ENCODE peak calls at places on chromosomes 4 and X, in five cellular contexts. One of them, this sample, is unnamed.

GRCh38 chrX:24341795-24342194 is 18.6 kb upstream of the SUPT20HL1 start:
- DNase-seq in prostate gland: no peak
- DNase-seq in A549: no peak
- DNase-seq in GM12892: no peak
- DNase-seq in suprapubic skin: no peak
- DNase-seq in this sample: no peak

GRCh38 chr4:71938776-71939175 is 93.0 kb upstream of the NPFFR2 start:
- DNase-seq in prostate gland: no peak
- DNase-seq in A549: no peak
- DNase-seq in GM12892: no peak
- DNase-seq in suprapubic skin: no peak
- DNase-seq in this sample: no peak

GRCh38 chr4:58286335-58286734 is 1176.2 kb upstream of the IGFBP7 start:
- DNase-seq in prostate gland: no peak
- DNase-seq in A549: no peak
- DNase-seq in GM12892: no peak
- DNase-seq in suprapubic skin: no peak
- DNase-seq in this sample: no peak

GRCh38 chrX:20118065-20118824 is 1.5 kb upstream of the MAP7D2 start:
- DNase-seq in prostate gland: no peak
- DNase-seq in A549: peak; percentile 11
- DNase-seq in GM12892: no peak
- DNase-seq in suprapubic skin: no peak
- DNase-seq in this sample: no peak

GRCh38 chr4:67933755-67934154 is 29.5 kb downstream of the TMPRSS11A start:
- DNase-seq in prostate gland: no peak
- DNase-seq in A549: no peak
- DNase-seq in GM12892: no peak
- DNase-seq in suprapubic skin: no peak
- DNase-seq in this sample: no peak

GRCh38 chrX:54551801-54552200 is 21.8 kb downstream of the GNL3L start:
- DNase-seq in prostate gland: no peak
- DNase-seq in A549: no peak
- DNase-seq in GM12892: no peak
- DNase-seq in suprapubic skin: no peak
- DNase-seq in this sample: no peak

GRCh38 chrX:8090906-8091305 is 80.2 kb downstream of the VCX2 start:
- DNase-seq in prostate gland: no peak
- DNase-seq in A549: no peak
- DNase-seq in GM12892: no peak
- DNase-seq in suprapubic skin: no peak
- DNase-seq in this sample: no peak

GRCh38 chrX:114272096-114272686 is 311.7 kb upstream of the HTR2C start:
- DNase-seq in prostate gland: no peak
- DNase-seq in A549: no peak
- DNase-seq in GM12892: no peak
- DNase-seq in suprapubic skin: no peak
- DNase-seq in this sample: no peak

GRCh38 chrX:153672531-153673397 is 849 bp downstream of the PNCK start:
- DNase-seq in prostate gland: no peak
- DNase-seq in A549: no peak
- DNase-seq in GM12892: no peak
- DNase-seq in suprapubic skin: no peak
- DNase-seq in this sample: no peak

GRCh38 chr4:74451214-74451661 is 6.3 kb downstream of the AREG start:
- DNase-seq in prostate gland: no peak
- DNase-seq in A549: peak; percentile 78
- DNase-seq in GM12892: no peak
- DNase-seq in suprapubic skin: no peak
- DNase-seq in this sample: no peak

GRCh38 chrX:23365541-23365940 is 30.9 kb downstream of the PTCHD1 start:
- DNase-seq in prostate gland: no peak
- DNase-seq in A549: no peak
- DNase-seq in GM12892: no peak
- DNase-seq in suprapubic skin: no peak
- DNase-seq in this sample: no peak

GRCh38 chrX:120753413-120754251 is 122.0 kb downstream of the CT47B1 start:
- DNase-seq in prostate gland: no peak
- DNase-seq in A549: no peak
- DNase-seq in GM12892: no peak
- DNase-seq in suprapubic skin: no peak
- DNase-seq in this sample: no peak

GRCh38 chr4:48015216-48015615 is 1.3 kb downstream of the CNGA1 start:
- DNase-seq in prostate gland: no peak
- DNase-seq in A549: no peak
- DNase-seq in GM12892: no peak
- DNase-seq in suprapubic skin: no peak
- DNase-seq in this sample: no peak

GRCh38 chr4:48017108-48017527 is 546 bp downstream of the NIPAL1 start:
- DNase-seq in prostate gland: peak; percentile 35
- DNase-seq in A549: peak; percentile 20
- DNase-seq in GM12892: peak; percentile 27
- DNase-seq in suprapubic skin: peak; percentile 77
- DNase-seq in this sample: peak; percentile 18

GRCh38 chr4:48018112-48018511 is 1.5 kb downstream of the NIPAL1 start:
- DNase-seq in prostate gland: no peak
- DNase-seq in A549: no peak
- DNase-seq in GM12892: no peak
- DNase-seq in suprapubic skin: no peak
- DNase-seq in this sample: no peak

GRCh38 chr4:48015678-48016077 is 803 bp downstream of the CNGA1 start:
- DNase-seq in prostate gland: no peak
- DNase-seq in A549: no peak
- DNase-seq in GM12892: no peak
- DNase-seq in suprapubic skin: no peak
- DNase-seq in this sample: no peak

DNA sequence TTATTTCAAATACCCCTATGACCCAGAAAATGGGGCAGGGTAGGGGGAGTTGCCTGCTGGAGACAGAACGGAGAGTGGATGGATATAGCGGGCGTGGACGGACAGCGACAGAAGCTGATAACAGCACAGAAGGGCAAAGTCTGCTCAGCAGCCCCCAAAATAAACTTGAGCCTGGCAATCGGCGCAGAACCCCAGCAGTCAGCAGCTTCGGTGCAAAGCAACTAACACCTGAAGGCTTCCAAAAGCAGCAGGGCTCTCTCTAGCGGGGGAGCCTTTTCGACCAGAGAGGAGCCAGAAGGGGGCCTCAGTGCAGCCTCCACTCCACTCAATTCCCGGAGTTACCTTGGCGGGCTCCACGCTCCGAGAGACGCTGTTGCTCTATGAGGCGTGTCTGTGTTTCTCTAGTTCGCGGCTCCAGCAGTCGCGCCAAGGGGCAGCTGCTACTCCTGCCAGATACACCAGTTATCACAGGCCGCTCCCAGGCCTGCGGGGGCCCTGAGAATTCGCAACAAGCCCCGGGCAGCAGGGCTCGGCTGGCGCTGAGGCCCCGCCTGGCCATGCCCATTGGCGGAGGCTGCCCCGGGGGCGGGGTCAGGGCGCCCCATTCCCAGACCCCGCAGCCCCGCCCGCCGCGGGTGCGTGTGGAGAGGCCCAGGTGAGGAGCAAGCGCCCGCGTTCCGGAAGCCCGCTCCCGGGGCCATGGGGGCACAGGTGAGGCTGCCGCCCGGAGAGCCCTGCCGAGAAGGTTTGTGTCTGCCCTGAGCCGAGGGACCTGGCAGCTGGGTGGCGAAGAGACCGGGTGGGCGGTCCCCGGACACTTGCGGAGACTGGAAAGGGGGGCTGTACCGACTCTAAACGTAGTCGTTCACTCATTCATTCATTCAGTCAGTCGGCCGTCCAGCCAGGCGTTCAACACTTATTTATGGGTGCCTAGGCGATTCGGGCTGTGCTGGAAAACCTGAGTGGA is at the start of the genes CNGA1 and NIPAL1:
- DNase-seq in prostate gland: peak; percentile 85
- DNase-seq in A549: peak; percentile 53
- DNase-seq in GM12892: peak; percentile 85
- DNase-seq in suprapubic skin: peak; percentile 85
- DNase-seq in this sample: peak; percentile 67
- TF ChIP-seq POLR2A in prostate gland: peak; percentile 76
- TF ChIP-seq POLR2A in A549: no peak
- TF ChIP-seq POLR2A in GM12892: no peak
- TF ChIP-seq POLR2A in suprapubic skin: peak; percentile 3
- TF ChIP-seq POLR2A in this sample: no peak

DNA sequence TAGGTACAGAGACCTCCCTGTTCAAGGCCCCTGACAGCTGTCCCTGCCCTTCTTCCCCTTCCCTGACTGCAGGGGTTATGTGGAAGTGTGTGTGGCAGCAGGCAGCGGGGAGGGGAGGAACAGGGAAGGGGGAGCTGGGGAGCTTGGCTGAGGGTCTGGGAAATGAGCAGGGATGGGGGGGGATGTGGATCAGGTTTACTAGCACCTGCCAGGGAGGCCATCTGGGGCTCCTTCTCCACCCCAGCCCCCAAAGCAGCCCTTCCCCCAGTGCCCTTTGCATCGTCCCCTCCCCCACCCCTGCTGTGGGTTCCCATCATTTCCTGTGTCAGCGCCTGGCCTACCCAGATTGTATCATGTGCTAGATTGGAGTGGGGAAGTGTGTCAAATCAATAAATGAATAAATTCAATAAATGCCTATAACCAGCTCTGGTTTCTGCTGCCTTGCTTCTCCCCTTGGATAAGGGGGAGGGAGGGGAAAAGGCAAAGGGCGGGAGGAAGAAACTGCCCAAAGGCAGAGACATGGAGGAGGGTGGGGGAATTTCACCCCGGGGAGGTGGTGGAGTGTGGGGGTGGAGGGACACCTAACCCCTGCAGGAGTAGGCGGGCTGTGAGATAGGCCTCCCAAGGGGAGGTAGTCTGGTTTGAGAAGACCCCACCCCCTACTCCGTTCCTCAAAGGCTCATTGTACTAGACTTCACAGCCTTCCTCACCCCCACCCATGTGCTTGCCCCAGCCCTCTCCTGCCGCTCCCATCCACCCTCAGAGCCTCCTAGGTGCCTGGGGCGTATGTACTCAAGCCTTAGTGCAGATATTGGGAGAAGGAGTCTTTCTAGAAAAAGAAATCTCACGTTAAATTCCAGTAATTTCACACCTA is 3.2 kb downstream of the CXorf65 start:
- DNase-seq in prostate gland: no peak
- DNase-seq in A549: no peak
- DNase-seq in GM12892: no peak
- DNase-seq in suprapubic skin: no peak
- DNase-seq in this sample: no peak
- TF ChIP-seq POLR2A in prostate gland: no peak
- TF ChIP-seq POLR2A in A549: no peak
- TF ChIP-seq POLR2A in GM12892: no peak
- TF ChIP-seq POLR2A in suprapubic skin: no peak
- TF ChIP-seq POLR2A in this sample: no peak

DNA sequence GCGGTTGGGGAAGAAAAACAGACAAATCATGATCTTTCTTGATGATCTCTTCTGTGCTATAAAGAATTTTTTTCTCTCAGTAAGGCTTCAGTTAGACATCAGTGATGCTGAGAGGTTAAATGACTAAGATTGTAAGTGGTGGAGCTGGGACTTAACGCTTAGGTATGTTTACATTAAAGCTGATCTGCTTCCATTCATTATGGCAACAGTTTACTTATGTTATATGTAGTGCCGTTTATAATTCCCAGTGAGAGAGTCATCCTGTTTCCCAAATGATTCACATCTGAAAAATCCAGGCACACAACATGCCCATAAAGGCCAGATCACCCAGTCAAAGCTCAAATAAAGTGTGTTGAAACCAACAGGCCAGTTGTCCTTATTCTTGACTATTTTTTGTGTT is 50.1 kb downstream of the CENPVL3 start:
- DNase-seq in prostate gland: no peak
- DNase-seq in A549: peak; percentile 18
- DNase-seq in GM12892: no peak
- DNase-seq in suprapubic skin: no peak
- DNase-seq in this sample: no peak
- TF ChIP-seq POLR2A in prostate gland: no peak
- TF ChIP-seq POLR2A in A549: no peak
- TF ChIP-seq POLR2A in GM12892: no peak
- TF ChIP-seq POLR2A in suprapubic skin: no peak
- TF ChIP-seq POLR2A in this sample: no peak

GRCh38 chr4:22391548-22391947 is 124.3 kb downstream of the ADGRA3 start:
- DNase-seq in prostate gland: no peak
- DNase-seq in A549: no peak
- DNase-seq in GM12892: no peak
- DNase-seq in suprapubic skin: no peak
- DNase-seq in this sample: no peak
- TF ChIP-seq POLR2A in prostate gland: no peak
- TF ChIP-seq POLR2A in A549: no peak
- TF ChIP-seq POLR2A in GM12892: no peak
- TF ChIP-seq POLR2A in suprapubic skin: no peak
- TF ChIP-seq POLR2A in this sample: no peak

GRCh38 chr4:159103406-159104131 is 690 bp downstream of the RAPGEF2 start:
- DNase-seq in prostate gland: peak; percentile 27
- DNase-seq in A549: peak; percentile 15
- DNase-seq in GM12892: peak; percentile 34
- DNase-seq in suprapubic skin: peak; percentile 82
- DNase-seq in this sample: peak; percentile 74
- TF ChIP-seq POLR2A in prostate gland: no peak
- TF ChIP-seq POLR2A in A549: no peak
- TF ChIP-seq POLR2A in GM12892: no peak
- TF ChIP-seq POLR2A in suprapubic skin: no peak
- TF ChIP-seq POLR2A in this sample: no peak

GRCh38 chr4:8158710-8159521 is at the start of gene ABLIM2:
- DNase-seq in prostate gland: peak; percentile 96
- DNase-seq in A549: peak; percentile 95
- DNase-seq in GM12892: peak; percentile 95
- DNase-seq in suprapubic skin: peak; percentile 98
- DNase-seq in this sample: peak; percentile 98
- TF ChIP-seq POLR2A in prostate gland: peak; percentile 87
- TF ChIP-seq POLR2A in A549: peak; percentile 73
- TF ChIP-seq POLR2A in GM12892: peak; percentile 52
- TF ChIP-seq POLR2A in suprapubic skin: peak; percentile 39
- TF ChIP-seq POLR2A in this sample: peak; percentile 89

GRCh38 chr4:109576462-109576861 is 16.4 kb downstream of the MCUB start:
- DNase-seq in prostate gland: no peak
- DNase-seq in A549: no peak
- DNase-seq in GM12892: no peak
- DNase-seq in suprapubic skin: no peak
- DNase-seq in this sample: no peak
- TF ChIP-seq POLR2A in prostate gland: no peak
- TF ChIP-seq POLR2A in A549: no peak
- TF ChIP-seq POLR2A in GM12892: no peak
- TF ChIP-seq POLR2A in suprapubic skin: no peak
- TF ChIP-seq POLR2A in this sample: no peak